ENCODE peak calls at places on chromosomes 6 and 20, in five cellular contexts. D is A549, I is uterus, R is heart left ventricle, C is IMR-90. P is an unnamed sample.

GRCh38 chr6:17987576-17988421 is at the start of gene KIF13A:
- DNase-seq in D (peak), I (peak), R (peak), C (peak), P (peak)

GRCh38 chr6:167402195-167402686 is 77.4 kb downstream of the TTLL2 start:
- DNase-seq in D (no peak), I (no peak), R (no peak), C (no peak), P (no peak)

GRCh38 chr20:10059006-10059405 is 24.2 kb downstream of the ANKEF1 start:
- DNase-seq in D (no peak), I (no peak), R (no peak), C (no peak), P (no peak)

GRCh38 chr20:45408646-45409213 is 641 bp downstream of the DBNDD2 start:
- DNase-seq in D (no peak), I (no peak), R (peak), C (no peak), P (no peak)

GRCh38 chr20:41183391-41183790 is 46.0 kb downstream of the PLCG1 start:
- DNase-seq in D (no peak), I (no peak), R (no peak), C (no peak), P (no peak)

GRCh38 chr6:11213305-11214106 is 19.0 kb downstream of the NEDD9 start:
- DNase-seq in D (no peak), I (no peak), R (no peak), C (peak), P (no peak)

GRCh38 chr20:17614176-17614811 is 44.4 kb downstream of the DSTN start:
- DNase-seq in D (no peak), I (peak), R (peak), C (peak), P (peak)

GRCh38 chr6:6712258-6712978 is 123.9 kb downstream of the LY86 start:
- DNase-seq in D (peak), I (no peak), R (no peak), C (peak), P (peak)

GRCh38 chr20:31839782-31840487 is 5.5 kb downstream of the FOXS1 start:
- DNase-seq in D (no peak), I (no peak), R (no peak), C (no peak), P (no peak)

GRCh38 chr6:35341557-35341956 is 801 bp upstream of the PPARD start:
- DNase-seq in D (no peak), I (no peak), R (no peak), C (no peak), P (no peak)

GRCh38 chr6:52560462-52560861 is 16.4 kb downstream of the TRAM2 start:
- DNase-seq in D (no peak), I (no peak), R (no peak), C (no peak), P (no peak)

GRCh38 chr6:75830959-75831885 is 82.2 kb downstream of the MYO6 start:
- DNase-seq in D (no peak), I (no peak), R (no peak), C (peak), P (no peak)

GRCh38 chr6:424741-425417 is 33.3 kb downstream of the IRF4 start:
- DNase-seq in D (no peak), I (no peak), R (no peak), C (no peak), P (no peak)

GRCh38 chr6:56759521-56759920 is 116.8 kb upstream of the DST start:
- DNase-seq in D (no peak), I (no peak), R (no peak), C (no peak), P (no peak)

GRCh38 chr6:43709654-43710303 is 22.2 kb upstream of the MRPS18A start:
- DNase-seq in D (no peak), I (no peak), R (no peak), C (no peak), P (no peak)

GRCh38 chr20:11178946-11179654 is 505.3 kb upstream of the JAG1 start:
- DNase-seq in D (peak), I (no peak), R (no peak), C (peak), P (peak)

GRCh38 chr6:47126647-47127339 is 84.7 kb upstream of the ADGRF1 start:
- DNase-seq in D (no peak), I (no peak), R (no peak), C (no peak), P (no peak)

GRCh38 chr6:35305117-35305516 is 7.5 kb downstream of the DEF6 start:
- DNase-seq in D (no peak), I (no peak), R (no peak), C (no peak), P (no peak)

GRCh38 chr6:121857551-121857950 is 422.1 kb downstream of the GJA1 start:
- DNase-seq in D (no peak), I (no peak), R (no peak), C (peak), P (no peak)

GRCh38 chr6:112931835-112932234 is 584.7 kb downstream of the RFPL4B start:
- DNase-seq in D (no peak), I (no peak), R (no peak), C (peak), P (no peak)

GRCh38 chr20:24443436-24443835 is 26.0 kb upstream of the SYNDIG1 start:
- DNase-seq in D (no peak), I (no peak), R (no peak), C (no peak), P (no peak)

GRCh38 chr20:58714923-58715708 is 22.5 kb downstream of the NPEPL1 start:
- DNase-seq in D (no peak), I (peak), R (no peak), C (no peak), P (no peak)

GRCh38 chr6:163661271-163661671 is 246.8 kb downstream of the QKI start:
- DNase-seq in D (no peak), I (no peak), R (no peak), C (no peak), P (no peak)

GRCh38 chr20:53274365-53274764 is 302.2 kb downstream of the TSHZ2 start:
- DNase-seq in D (no peak), I (no peak), R (no peak), C (no peak), P (no peak)

GRCh38 chr20:63979221-63979548 is 257 bp downstream of the SAMD10 start:
- DNase-seq in D (no peak), I (no peak), R (no peak), C (no peak), P (no peak)

GRCh38 chr20:63978319-63979220 is 872 bp downstream of the SAMD10 start:
- DNase-seq in D (no peak), I (peak), R (peak), C (peak), P (peak)

GRCh38 chr20:63977392-63978276 is 1.8 kb downstream of the SAMD10 start:
- DNase-seq in D (no peak), I (no peak), R (no peak), C (peak), P (peak)

GRCh38 chr20:63974402-63975200 is 4.8 kb downstream of the SAMD10 start:
- DNase-seq in D (no peak), I (no peak), R (no peak), C (peak), P (no peak)

GRCh38 chr20:63976980-63977391 is 2.5 kb downstream of the SAMD10 start:
- DNase-seq in D (no peak), I (no peak), R (no peak), C (no peak), P (no peak)
- TF ChIP-seq POLR2A in D (no peak), I (no peak), R (no peak), C (no peak), P (peak)

GRCh38 chr6:170069611-170070010 is 221.3 kb downstream of the DLL1 start:
- DNase-seq in D (no peak), I (no peak), R (no peak), C (no peak), P (no peak)

GRCh38 chr6:170074435-170074834 is 216.4 kb downstream of the DLL1 start:
- DNase-seq in D (no peak), I (no peak), R (no peak), C (no peak), P (no peak)

GRCh38 chr6:170074907-170075306 is 216.0 kb downstream of the DLL1 start:
- DNase-seq in D (no peak), I (peak), R (no peak), C (no peak), P (no peak)

GRCh38 chr6:170073846-170074245 is 217.0 kb downstream of the DLL1 start:
- DNase-seq in D (no peak), I (peak), R (no peak), C (no peak), P (no peak)

GRCh38 chr6:170072246-170072645 is 218.6 kb downstream of the DLL1 start:
- DNase-seq in D (no peak), I (no peak), R (no peak), C (no peak), P (no peak)
- TF ChIP-seq POLR2A in D (no peak), I (no peak), R (no peak), C (no peak), P (no peak)

DNA sequence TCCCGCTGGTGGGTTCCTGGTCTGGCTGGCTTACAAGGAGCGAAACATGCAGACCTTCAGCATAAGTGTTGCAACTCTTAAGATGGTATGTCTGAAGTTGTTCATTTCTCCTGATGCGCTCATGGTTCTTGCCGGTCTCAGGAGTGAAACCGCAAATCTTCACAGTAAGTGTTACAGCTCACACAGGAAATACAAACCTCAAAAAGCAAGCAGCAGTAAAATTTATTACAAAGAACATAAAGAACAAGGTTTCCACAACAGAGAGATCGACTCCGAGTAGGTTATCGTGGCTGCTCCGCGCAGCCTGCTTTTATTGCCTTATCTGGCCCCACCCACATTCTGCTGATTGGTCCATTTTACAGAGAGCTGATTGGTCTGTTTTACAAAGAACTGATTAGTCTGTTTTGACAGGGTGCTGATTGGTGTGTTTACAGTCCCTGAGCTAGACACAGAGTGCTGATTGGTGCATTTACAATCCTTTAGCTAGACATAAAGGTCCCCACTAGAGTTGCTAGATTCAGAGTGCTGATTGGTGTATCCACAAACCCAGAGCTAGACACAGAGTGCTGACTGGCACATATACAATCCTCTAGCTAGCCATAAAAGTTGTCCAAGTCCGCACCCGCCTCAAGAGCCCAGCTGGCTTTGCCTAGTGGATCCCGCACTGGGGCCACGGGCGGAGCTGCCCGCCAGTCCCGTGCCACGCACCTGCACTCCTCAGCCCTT is 39.2 kb downstream of the TRIM27 start:
- DNase-seq in D (no peak), I (no peak), R (no peak), C (no peak), P (no peak)
- TF ChIP-seq POLR2A in D (no peak), I (no peak), R (no peak), C (no peak), P (no peak)

GRCh38 chr20:34709044-34709835 is 5.1 kb downstream of the TP53INP2 start:
- DNase-seq in D (peak), I (peak), R (peak), C (peak), P (peak)
- TF ChIP-seq POLR2A in D (peak), I (peak), R (no peak), C (no peak), P (no peak)

GRCh38 chr6:25928562-25929324 is 1.7 kb downstream of the SLC17A2 start:
- DNase-seq in D (no peak), I (no peak), R (no peak), C (no peak), P (no peak)
- TF ChIP-seq POLR2A in D (no peak), I (no peak), R (no peak), C (no peak), P (no peak)

DNA sequence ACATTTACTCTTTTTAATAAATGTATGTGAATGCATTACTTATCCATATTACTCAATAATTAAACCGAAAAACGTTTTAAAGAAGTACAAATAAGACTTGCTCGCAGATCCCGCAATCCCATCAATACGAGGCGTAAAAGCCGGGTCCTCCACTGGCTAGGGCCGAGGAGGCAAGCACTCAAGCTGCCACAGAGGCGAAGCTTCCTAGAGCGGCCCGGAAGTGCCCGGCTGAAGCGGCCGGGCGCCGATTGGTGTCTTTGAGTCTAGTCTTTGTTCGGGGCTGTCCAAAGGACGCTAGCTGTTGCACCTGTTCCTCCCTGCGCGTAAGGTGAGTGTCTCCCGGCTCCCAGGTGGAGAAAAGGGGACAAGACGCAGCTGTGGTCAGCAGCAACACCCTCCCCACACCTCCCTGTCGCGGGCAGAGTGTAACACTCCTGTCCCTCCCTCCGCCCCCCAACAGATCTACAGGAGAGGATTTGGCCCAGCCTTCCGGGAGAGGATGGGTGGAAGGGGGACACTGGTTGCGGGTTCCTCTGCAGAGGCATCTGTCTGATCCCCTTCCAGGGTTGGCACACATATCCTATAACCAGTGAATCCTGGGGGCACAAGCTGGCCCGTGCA is at the start of gene ZSCAN16:
- DNase-seq in D (peak), I (peak), R (peak), C (peak), P (peak)
- TF ChIP-seq POLR2A in D (peak), I (no peak), R (no peak), C (no peak), P (peak)

GRCh38 chr6:2988426-2989331 is 11.0 kb upstream of the NQO2 start:
- DNase-seq in D (peak), I (peak), R (peak), C (peak), P (peak)

GRCh38 chr6:2990179-2990931 is 9.3 kb upstream of the NQO2 start:
- DNase-seq in D (no peak), I (no peak), R (no peak), C (no peak), P (no peak)

GRCh38 chr6:2990932-2991506 is 8.7 kb upstream of the NQO2 start:
- DNase-seq in D (no peak), I (no peak), R (no peak), C (no peak), P (no peak)

GRCh38 chr6:2988076-2988425 is 11.6 kb upstream of the NQO2 start:
- DNase-seq in D (no peak), I (no peak), R (no peak), C (no peak), P (no peak)

DNA sequence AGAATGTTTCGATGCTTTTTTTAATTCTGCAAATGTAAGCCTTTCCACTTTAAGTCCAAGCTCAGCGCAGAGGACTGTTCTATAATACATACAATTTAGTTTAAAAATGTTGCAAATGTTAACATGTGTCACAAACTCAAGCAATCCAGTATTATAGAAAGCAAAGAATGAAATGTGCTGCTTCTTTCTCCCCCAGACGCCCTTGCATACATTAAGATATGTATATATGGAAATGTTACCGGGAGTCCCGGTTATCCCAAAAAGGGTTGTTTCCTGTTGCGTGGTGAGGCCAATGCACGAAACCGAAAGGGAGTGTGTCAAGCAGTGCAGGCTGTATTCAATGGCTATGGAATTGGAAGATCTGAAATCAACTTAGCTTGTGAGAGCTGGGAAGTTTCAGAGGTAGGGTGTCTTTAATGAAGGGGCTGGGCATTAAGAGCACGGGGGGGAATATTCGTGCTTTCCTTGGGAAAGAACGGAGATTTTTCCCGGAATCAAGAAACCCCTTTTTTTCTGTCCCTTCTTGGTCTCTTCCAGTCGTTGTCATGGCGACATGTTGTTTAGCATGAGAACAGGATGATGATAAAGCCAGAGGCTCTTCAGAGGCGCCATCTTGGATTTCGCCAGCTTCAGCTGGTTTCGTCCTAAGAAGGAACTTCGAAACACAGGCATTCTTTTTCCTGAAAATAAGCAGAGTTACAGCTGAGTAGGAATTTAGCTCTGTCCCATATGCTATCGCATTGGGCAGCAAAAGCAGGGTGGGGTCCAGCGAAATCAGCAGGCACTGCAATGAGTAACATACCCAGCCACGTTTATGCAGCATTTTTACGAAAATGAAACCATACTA is 10.1 kb upstream of the NQO2 start:
- DNase-seq in D (peak), I (peak), R (peak), C (peak), P (peak)
- TF ChIP-seq POLR2A in D (no peak), I (peak), R (peak), C (peak), P (peak)

DNA sequence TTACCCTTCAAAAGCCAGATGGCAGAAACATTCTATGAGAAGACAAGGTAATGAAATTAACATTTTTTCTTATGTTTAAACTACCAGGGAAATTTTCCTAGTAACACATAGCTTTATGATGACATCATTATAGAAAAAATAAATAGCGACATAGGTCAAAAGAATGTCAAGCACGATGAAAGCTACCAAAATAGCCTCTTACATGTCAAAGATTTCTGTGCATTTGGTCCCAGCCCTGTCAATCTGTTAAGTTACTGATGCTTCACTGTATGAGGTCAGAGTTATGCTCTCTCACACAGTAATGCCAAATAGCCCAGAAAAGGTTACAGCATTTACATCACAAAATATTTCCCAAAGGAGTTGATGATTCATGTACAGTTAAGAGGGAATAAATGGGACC is 199.8 kb upstream of the DEFB112 start:
- DNase-seq in D (no peak), I (no peak), R (no peak), C (peak), P (no peak)
- TF ChIP-seq POLR2A in D (no peak), I (no peak), R (no peak), C (no peak), P (no peak)

DNA sequence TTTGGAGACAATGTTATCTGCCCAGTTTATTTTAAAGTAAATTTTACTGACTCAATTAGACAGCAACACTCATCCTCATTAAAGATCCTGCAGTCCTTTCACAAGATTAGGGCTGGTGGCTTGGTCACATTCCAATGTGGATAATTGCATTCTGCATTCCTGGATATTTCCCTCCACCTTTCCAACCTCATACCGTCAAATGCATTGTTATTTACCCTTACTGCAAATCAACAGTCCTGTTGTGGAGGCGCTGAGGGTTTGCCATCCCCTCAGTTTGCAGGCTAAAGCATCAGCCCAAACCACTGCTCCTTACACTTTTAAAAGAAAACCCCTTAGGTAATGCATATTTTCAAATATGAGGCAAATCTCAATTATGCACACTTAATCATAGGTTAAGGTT is 5.4 kb downstream of the CITED2 start:
- DNase-seq in D (no peak), I (no peak), R (no peak), C (no peak), P (no peak)
- TF ChIP-seq POLR2A in D (no peak), I (no peak), R (no peak), C (no peak), P (no peak)